ENCODE peak calls at places on chromosomes 12 and 14, in four cellular contexts. R, W, E and C are unnamed samples. For H3K9me3, the result is how much of the 10 kb centered on the place peaks cover.

GRCh38 chr12:116133149-116133548 is 144.3 kb downstream of the MED13L start:
- DNase-seq in R (no peak), W (no peak), E (no peak), C (no peak)

GRCh38 chr12:13915096-13915495 is 66.3 kb downstream of the GRIN2B start:
- DNase-seq in E (no peak), R (no peak), W (no peak), C (no peak)

GRCh38 chr12:50635356-50635755 is 128.5 kb upstream of the ATF1 start:
- DNase-seq in W (no peak), R (no peak), E (no peak), C (peak)

GRCh38 chr12:83945871-83946270 is 966.7 kb downstream of the SLC6A15 start:
- DNase-seq in W (no peak), R (peak), E (no peak), C (no peak)

GRCh38 chr14:72776701-72777255 is 117.1 kb downstream of the DPF3 start:
- DNase-seq in W (no peak), R (no peak), E (no peak), C (no peak)

GRCh38 chr14:55245657-55246268 is 25.5 kb upstream of the FBXO34 start:
- DNase-seq in W (no peak), R (peak), E (no peak), C (no peak)

GRCh38 chr12:115973066-115973465 is 304.4 kb downstream of the MED13L start:
- DNase-seq in W (no peak), R (peak), E (no peak), C (no peak)

GRCh38 chr12:42812086-42812485 is 222.5 kb upstream of the PRICKLE1 start:
- DNase-seq in E (no peak), R (no peak), W (no peak), C (no peak)

GRCh38 chr12:120115692-120116442 is 686 bp downstream of the RAB35 start:
- DNase-seq in W (no peak), R (peak), E (no peak), C (no peak)

GRCh38 chr12:85627584-85627983 is 208.6 kb downstream of the RASSF9 start:
- DNase-seq in W (no peak), E (no peak), R (peak), C (no peak)

GRCh38 chr12:24546661-24547060 is 402.2 kb downstream of the BCAT1 start:
- DNase-seq in E (no peak), W (no peak), R (no peak), C (no peak)

GRCh38 chr12:117686911-117687377 is 281.8 kb downstream of the KSR2 start:
- DNase-seq in W (peak), E (peak), R (peak), C (no peak)

GRCh38 chr14:96224480-96225096 is 19.9 kb downstream of the BDKRB2 start:
- DNase-seq in R (no peak), W (no peak), E (no peak), C (no peak)

GRCh38 chr12:48105867-48106563 is at the start of gene SENP1:
- DNase-seq in E (peak), R (peak), W (peak), C (peak)

GRCh38 chr14:54767139-54767431 is 135.5 kb downstream of the GCH1 start:
- DNase-seq in W (no peak), E (peak), R (no peak), C (no peak)

GRCh38 chr12:74780458-74781241 is 243.0 kb downstream of the ATXN7L3B start:
- DNase-seq in R (no peak), E (no peak), W (no peak), C (no peak)

GRCh38 chr12:46874642-46875041 is 48.8 kb upstream of the SLC38A4 start:
- DNase-seq in R (peak), W (no peak), E (no peak), C (no peak)

GRCh38 chr12:203462-204260 is 10.3 kb downstream of the SLC6A12 start:
- DNase-seq in W (peak), R (no peak), E (no peak), C (no peak)

GRCh38 chr12:49369723-49370145 is 2.5 kb downstream of the SPATS2 start:
- DNase-seq in W (peak), R (peak), E (no peak), C (peak)
- TF ChIP-seq POLR2AphosphoS5 in W (no peak), R (no peak), E (no peak), C (no peak)

GRCh38 chr12:133221241-133221640 is 14.4 kb downstream of the ANHX start:
- DNase-seq in R (no peak), E (no peak), W (no peak), C (no peak)
- H3K9me3 ChIP-seq in R (under half), E (under half), W (under half), C (half or more)

GRCh38 chr12:93219947-93220346 is 157.8 kb upstream of the NUDT4 start:
- DNase-seq in W (no peak), R (no peak), E (no peak), C (no peak)

GRCh38 chr12:93215290-93215678 is 162.4 kb upstream of the NUDT4 start:
- DNase-seq in E (no peak), W (no peak), R (no peak), C (no peak)

DNA sequence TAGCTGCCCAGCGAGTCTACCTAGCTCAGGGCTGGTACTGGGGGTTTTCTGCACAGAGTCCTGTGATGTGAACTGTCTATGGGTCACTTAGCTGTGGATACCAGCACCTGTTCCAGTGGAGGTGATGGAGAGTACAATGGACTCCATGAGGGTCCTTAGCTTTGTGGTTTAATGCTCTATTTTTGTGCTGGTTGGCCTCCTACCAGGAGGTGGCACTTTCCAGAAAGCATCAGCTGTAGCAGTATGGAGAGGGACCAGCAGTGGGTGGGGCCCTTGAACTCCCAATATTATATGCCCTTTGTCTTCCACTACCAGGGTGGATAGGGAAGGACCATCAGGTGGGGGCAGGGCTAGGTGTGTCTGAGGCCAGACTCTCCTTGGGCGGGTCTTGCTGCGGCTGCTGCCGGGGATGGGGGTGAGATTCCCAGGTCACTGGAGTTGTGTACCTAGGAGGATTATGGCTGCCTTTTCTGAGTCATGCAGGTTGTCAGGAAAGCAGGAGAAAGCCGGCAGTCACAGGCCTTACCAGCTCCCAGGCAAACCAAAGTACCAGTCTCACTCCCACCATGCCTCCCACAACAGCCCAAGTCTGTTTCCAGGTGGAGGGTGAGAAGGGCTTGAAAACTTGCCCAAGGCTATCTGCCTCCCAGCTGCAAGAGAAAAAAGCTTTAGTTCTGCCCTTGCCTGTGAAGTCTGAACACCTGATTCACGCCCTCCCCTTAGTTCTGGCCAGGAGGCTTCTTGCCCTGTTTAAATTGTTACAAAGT is 163.0 kb upstream of the NUDT4 start:
- DNase-seq in R (no peak), W (no peak), E (no peak), C (no peak)
- TF ChIP-seq CTCF in R (no peak), W (no peak), E (no peak), C (no peak)

DNA sequence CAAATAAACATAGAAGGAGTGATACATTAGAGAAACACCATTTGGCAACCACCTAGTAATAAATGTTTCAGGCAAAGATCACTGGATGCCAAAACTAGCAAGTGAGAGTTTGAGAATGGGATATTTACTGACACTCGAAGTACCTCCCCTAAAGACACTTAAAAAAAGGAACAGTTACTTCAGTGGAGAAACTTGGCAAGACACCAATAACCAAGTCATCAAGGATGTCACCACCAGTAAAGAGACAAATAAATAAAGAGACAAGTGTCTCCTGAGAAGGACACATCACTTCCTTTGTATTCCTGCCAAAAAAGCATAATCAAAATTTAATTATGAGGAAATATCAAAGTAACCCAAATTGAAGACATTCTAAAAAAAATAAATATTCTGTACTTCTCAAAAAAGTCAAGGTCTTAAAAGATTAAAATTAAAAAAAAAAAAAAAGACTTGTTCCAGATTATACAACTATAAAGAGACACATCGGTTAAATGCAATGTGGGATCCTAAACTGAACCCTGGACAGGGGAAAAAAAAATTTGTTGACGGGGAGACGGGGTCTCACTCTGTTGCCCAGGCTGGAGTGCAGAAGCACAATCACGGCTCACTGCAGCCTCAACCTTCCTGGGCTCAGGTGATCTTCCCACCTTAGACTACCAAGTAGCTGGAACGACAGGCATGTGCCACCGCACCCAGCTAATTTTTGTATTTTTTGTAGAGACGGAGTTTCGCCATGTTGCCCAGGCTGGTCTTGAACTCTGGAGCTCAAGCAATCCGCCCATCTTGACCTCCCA is 26.4 kb downstream of the TM7SF3 start:
- DNase-seq in R (no peak), W (no peak), E (no peak), C (no peak)
- TF ChIP-seq POLR2AphosphoS5 in R (no peak), W (no peak), E (no peak), C (no peak)

DNA sequence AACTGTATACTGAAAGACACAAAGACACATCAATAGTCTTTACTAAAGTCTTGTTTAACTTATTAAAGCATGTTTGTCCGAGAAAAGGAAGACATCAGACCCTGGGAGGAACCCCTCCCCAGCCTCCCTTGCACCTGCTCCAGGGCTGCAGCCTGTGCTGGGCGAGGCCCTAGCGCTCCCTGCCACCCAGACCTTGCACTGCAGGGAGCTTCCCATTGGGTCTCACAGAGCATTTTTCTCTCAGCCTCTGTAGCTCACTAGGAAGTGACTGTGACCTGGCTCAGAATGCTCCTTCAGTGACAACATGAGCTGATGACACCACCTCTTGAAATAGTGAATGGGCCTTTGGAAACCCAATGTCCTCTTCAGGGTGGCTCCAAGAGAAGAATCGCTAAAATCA is 461.2 kb downstream of the TMEM121 start:
- DNase-seq in E (no peak), R (no peak), W (no peak), C (no peak)
- H3K9me3 ChIP-seq in E (under half), R (under half), W (under half), C (under half)

GRCh38 chr12:94603434-94604068 is 46.8 kb downstream of the TMCC3 start:
- DNase-seq in R (no peak), W (no peak), E (no peak), C (peak)
- TF ChIP-seq CTCF in R (peak), W (peak), E (no peak), C (no peak)

GRCh38 chr12:63958876-63959275 is 114.4 kb downstream of the SRGAP1 start:
- DNase-seq in E (no peak), R (no peak), W (peak), C (no peak)

GRCh38 chr12:63961543-63961942 is 117.0 kb downstream of the SRGAP1 start:
- DNase-seq in R (no peak), E (no peak), W (no peak), C (no peak)

GRCh38 chr12:63961048-63961447 is 116.5 kb downstream of the SRGAP1 start:
- DNase-seq in E (no peak), W (no peak), R (no peak), C (no peak)

GRCh38 chr12:63952980-63953379 is 108.5 kb downstream of the SRGAP1 start:
- DNase-seq in W (peak), E (no peak), R (no peak), C (no peak)

GRCh38 chr12:63955831-63956685 is 111.6 kb downstream of the SRGAP1 start:
- DNase-seq in E (peak), R (no peak), W (no peak), C (no peak)
- TF ChIP-seq POLR2AphosphoS5 in E (peak), R (no peak), W (no peak), C (peak)

DNA sequence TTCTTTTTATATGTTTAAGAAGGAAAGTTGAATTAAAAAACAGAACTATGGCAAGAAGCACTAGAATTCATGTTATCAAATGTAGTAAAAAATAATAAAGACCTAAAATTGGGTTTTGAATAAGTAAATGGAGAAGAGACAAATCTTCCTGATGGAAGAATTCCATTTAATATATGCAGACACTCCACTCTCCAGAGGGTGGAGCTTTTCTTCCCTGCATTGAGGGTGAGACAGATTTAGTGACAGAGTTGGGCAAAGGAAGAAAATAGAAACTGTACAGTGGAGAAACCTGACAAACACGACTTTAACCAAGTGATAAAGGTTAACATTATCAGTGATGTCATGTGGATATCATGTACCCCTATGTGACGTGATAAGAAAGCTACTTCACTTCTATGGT is 217.6 kb downstream of the PRKD1 start:
- DNase-seq in E (no peak), W (no peak), R (peak), C (no peak)
- H3K9me3 ChIP-seq in E (under half), W (under half), R (under half), C (under half)